ENCODE peak calls at places on chromosomes 2 and 18, in four cellular contexts. One of them, this sample, is unnamed.

GRCh38 chr2:70425682-70426301 is 123.9 kb upstream of the FAM136A start:
- DNase-seq in stimulated activated naive B cell treated with anti-CD40 and anti-IgM and Interleukin-4, amounts not matched to agents 10 μg/mL and 1 μg/mL and 100 μg/mL, for 72 hours: no peak
- DNase-seq in ELR: no peak
- DNase-seq in NCI-H1417 treated with DMSO at 0.1 percent for 48 hours: no peak
- DNase-seq in this sample: no peak

GRCh38 chr2:74227646-74228045 is 29.2 kb downstream of the MTHFD2 start:
- DNase-seq in stimulated activated naive B cell treated with anti-CD40 and anti-IgM and Interleukin-4, amounts not matched to agents 10 μg/mL and 1 μg/mL and 100 μg/mL, for 72 hours: no peak
- DNase-seq in NCI-H1417 treated with DMSO at 0.1 percent for 48 hours: no peak
- DNase-seq in ELR: no peak
- DNase-seq in this sample: no peak

GRCh38 chr2:225117061-225117716 is 74.9 kb upstream of the DOCK10 start:
- DNase-seq in stimulated activated naive B cell treated with anti-CD40 and anti-IgM and Interleukin-4, amounts not matched to agents 10 μg/mL and 1 μg/mL and 100 μg/mL, for 72 hours: no peak
- DNase-seq in NCI-H1417 treated with DMSO at 0.1 percent for 48 hours: no peak
- DNase-seq in ELR: no peak
- DNase-seq in this sample: no peak

GRCh38 chr18:79522451-79523220 is 126.9 kb downstream of the NFATC1 start:
- DNase-seq in ELR: no peak
- DNase-seq in NCI-H1417 treated with DMSO at 0.1 percent for 48 hours: no peak
- DNase-seq in stimulated activated naive B cell treated with anti-CD40 and anti-IgM and Interleukin-4, amounts not matched to agents 10 μg/mL and 1 μg/mL and 100 μg/mL, for 72 hours: peak
- DNase-seq in this sample: no peak

GRCh38 chr2:177296047-177296446 is 31.5 kb upstream of the NFE2L2 start:
- DNase-seq in ELR: peak
- DNase-seq in stimulated activated naive B cell treated with anti-CD40 and anti-IgM and Interleukin-4, amounts not matched to agents 10 μg/mL and 1 μg/mL and 100 μg/mL, for 72 hours: no peak
- DNase-seq in NCI-H1417 treated with DMSO at 0.1 percent for 48 hours: no peak
- DNase-seq in this sample: no peak

GRCh38 chr2:15160201-15160600 is 400.9 kb downstream of the NBAS start:
- DNase-seq in NCI-H1417 treated with DMSO at 0.1 percent for 48 hours: no peak
- DNase-seq in stimulated activated naive B cell treated with anti-CD40 and anti-IgM and Interleukin-4, amounts not matched to agents 10 μg/mL and 1 μg/mL and 100 μg/mL, for 72 hours: no peak
- DNase-seq in ELR: no peak
- DNase-seq in this sample: no peak

GRCh38 chr2:127096280-127096679 is 10.7 kb downstream of the BIN1 start:
- DNase-seq in ELR: no peak
- DNase-seq in stimulated activated naive B cell treated with anti-CD40 and anti-IgM and Interleukin-4, amounts not matched to agents 10 μg/mL and 1 μg/mL and 100 μg/mL, for 72 hours: no peak
- DNase-seq in NCI-H1417 treated with DMSO at 0.1 percent for 48 hours: no peak
- DNase-seq in this sample: no peak

GRCh38 chr2:201319511-201319910 is 37.6 kb downstream of the FLACC1 start:
- DNase-seq in NCI-H1417 treated with DMSO at 0.1 percent for 48 hours: no peak
- DNase-seq in ELR: no peak
- DNase-seq in stimulated activated naive B cell treated with anti-CD40 and anti-IgM and Interleukin-4, amounts not matched to agents 10 μg/mL and 1 μg/mL and 100 μg/mL, for 72 hours: no peak
- DNase-seq in this sample: no peak

GRCh38 chr2:15674637-15675455 is 83.2 kb downstream of the DDX1 start:
- DNase-seq in ELR: no peak
- DNase-seq in stimulated activated naive B cell treated with anti-CD40 and anti-IgM and Interleukin-4, amounts not matched to agents 10 μg/mL and 1 μg/mL and 100 μg/mL, for 72 hours: no peak
- DNase-seq in NCI-H1417 treated with DMSO at 0.1 percent for 48 hours: no peak
- DNase-seq in this sample: no peak

GRCh38 chr18:46250084-46250811 is 146.1 kb downstream of the HAUS1 start:
- DNase-seq in ELR: peak
- DNase-seq in NCI-H1417 treated with DMSO at 0.1 percent for 48 hours: peak
- DNase-seq in stimulated activated naive B cell treated with anti-CD40 and anti-IgM and Interleukin-4, amounts not matched to agents 10 μg/mL and 1 μg/mL and 100 μg/mL, for 72 hours: peak
- DNase-seq in this sample: peak

GRCh38 chr2:29607025-29607424 is 314.4 kb downstream of the ALK start:
- DNase-seq in stimulated activated naive B cell treated with anti-CD40 and anti-IgM and Interleukin-4, amounts not matched to agents 10 μg/mL and 1 μg/mL and 100 μg/mL, for 72 hours: no peak
- DNase-seq in NCI-H1417 treated with DMSO at 0.1 percent for 48 hours: no peak
- DNase-seq in ELR: no peak
- DNase-seq in this sample: no peak

GRCh38 chr2:62055724-62056336 is 140.1 kb upstream of the B3GNT2 start:
- DNase-seq in ELR: peak
- DNase-seq in NCI-H1417 treated with DMSO at 0.1 percent for 48 hours: no peak
- DNase-seq in stimulated activated naive B cell treated with anti-CD40 and anti-IgM and Interleukin-4, amounts not matched to agents 10 μg/mL and 1 μg/mL and 100 μg/mL, for 72 hours: no peak
- DNase-seq in this sample: no peak

GRCh38 chr2:214808961-214809750 is at the start of gene BARD1:
- DNase-seq in ELR: peak
- DNase-seq in stimulated activated naive B cell treated with anti-CD40 and anti-IgM and Interleukin-4, amounts not matched to agents 10 μg/mL and 1 μg/mL and 100 μg/mL, for 72 hours: peak
- DNase-seq in NCI-H1417 treated with DMSO at 0.1 percent for 48 hours: no peak
- DNase-seq in this sample: peak

GRCh38 chr2:30647752-30648442 is 159.3 kb downstream of the CAPN13 start:
- DNase-seq in ELR: no peak
- DNase-seq in stimulated activated naive B cell treated with anti-CD40 and anti-IgM and Interleukin-4, amounts not matched to agents 10 μg/mL and 1 μg/mL and 100 μg/mL, for 72 hours: no peak
- DNase-seq in NCI-H1417 treated with DMSO at 0.1 percent for 48 hours: no peak
- DNase-seq in this sample: no peak

GRCh38 chr2:197360744-197361156 is 50.2 kb upstream of the ANKRD44 start:
- DNase-seq in stimulated activated naive B cell treated with anti-CD40 and anti-IgM and Interleukin-4, amounts not matched to agents 10 μg/mL and 1 μg/mL and 100 μg/mL, for 72 hours: no peak
- DNase-seq in ELR: peak
- DNase-seq in NCI-H1417 treated with DMSO at 0.1 percent for 48 hours: no peak
- DNase-seq in this sample: no peak

GRCh38 chr2:127313359-127313758 is 19.4 kb upstream of the ERCC3 start:
- DNase-seq in ELR: no peak
- DNase-seq in stimulated activated naive B cell treated with anti-CD40 and anti-IgM and Interleukin-4, amounts not matched to agents 10 μg/mL and 1 μg/mL and 100 μg/mL, for 72 hours: peak
- DNase-seq in NCI-H1417 treated with DMSO at 0.1 percent for 48 hours: no peak
- DNase-seq in this sample: no peak

GRCh38 chr2:216319771-216320170 is 52.5 kb downstream of the MARCHF4 start:
- DNase-seq in ELR: peak
- DNase-seq in NCI-H1417 treated with DMSO at 0.1 percent for 48 hours: no peak
- DNase-seq in stimulated activated naive B cell treated with anti-CD40 and anti-IgM and Interleukin-4, amounts not matched to agents 10 μg/mL and 1 μg/mL and 100 μg/mL, for 72 hours: no peak
- DNase-seq in this sample: peak

GRCh38 chr18:45688834-45689233 is 35.1 kb upstream of the SLC14A1 start:
- DNase-seq in ELR: no peak
- DNase-seq in NCI-H1417 treated with DMSO at 0.1 percent for 48 hours: no peak
- DNase-seq in stimulated activated naive B cell treated with anti-CD40 and anti-IgM and Interleukin-4, amounts not matched to agents 10 μg/mL and 1 μg/mL and 100 μg/mL, for 72 hours: peak
- DNase-seq in this sample: no peak

GRCh38 chr2:20986540-20986939 is 57.3 kb downstream of the APOB start:
- DNase-seq in stimulated activated naive B cell treated with anti-CD40 and anti-IgM and Interleukin-4, amounts not matched to agents 10 μg/mL and 1 μg/mL and 100 μg/mL, for 72 hours: no peak
- DNase-seq in ELR: no peak
- DNase-seq in NCI-H1417 treated with DMSO at 0.1 percent for 48 hours: no peak
- DNase-seq in this sample: no peak

GRCh38 chr2:174992886-174993285 is 12.3 kb downstream of the CHN1 start:
- DNase-seq in stimulated activated naive B cell treated with anti-CD40 and anti-IgM and Interleukin-4, amounts not matched to agents 10 μg/mL and 1 μg/mL and 100 μg/mL, for 72 hours: no peak
- DNase-seq in NCI-H1417 treated with DMSO at 0.1 percent for 48 hours: no peak
- DNase-seq in ELR: no peak
- DNase-seq in this sample: no peak

GRCh38 chr18:48295586-48296311 is 113.4 kb downstream of the ZBTB7C start:
- DNase-seq in NCI-H1417 treated with DMSO at 0.1 percent for 48 hours: no peak
- DNase-seq in ELR: peak
- DNase-seq in stimulated activated naive B cell treated with anti-CD40 and anti-IgM and Interleukin-4, amounts not matched to agents 10 μg/mL and 1 μg/mL and 100 μg/mL, for 72 hours: no peak
- DNase-seq in this sample: no peak

GRCh38 chr2:239828192-239828972 is 196.8 kb downstream of the NDUFA10 start:
- DNase-seq in ELR: no peak
- DNase-seq in NCI-H1417 treated with DMSO at 0.1 percent for 48 hours: no peak
- DNase-seq in stimulated activated naive B cell treated with anti-CD40 and anti-IgM and Interleukin-4, amounts not matched to agents 10 μg/mL and 1 μg/mL and 100 μg/mL, for 72 hours: no peak
- DNase-seq in this sample: no peak

GRCh38 chr2:10006248-10007147 is 36.9 kb upstream of the KLF11 start:
- DNase-seq in NCI-H1417 treated with DMSO at 0.1 percent for 48 hours: peak
- DNase-seq in stimulated activated naive B cell treated with anti-CD40 and anti-IgM and Interleukin-4, amounts not matched to agents 10 μg/mL and 1 μg/mL and 100 μg/mL, for 72 hours: no peak
- DNase-seq in ELR: peak
- DNase-seq in this sample: peak

GRCh38 chr2:126970583-126970982 is 71.9 kb downstream of the TEX51 start:
- DNase-seq in ELR: no peak
- DNase-seq in stimulated activated naive B cell treated with anti-CD40 and anti-IgM and Interleukin-4, amounts not matched to agents 10 μg/mL and 1 μg/mL and 100 μg/mL, for 72 hours: no peak
- DNase-seq in NCI-H1417 treated with DMSO at 0.1 percent for 48 hours: no peak
- DNase-seq in this sample: no peak

GRCh38 chr2:15507061-15507460 is 54.1 kb downstream of the NBAS start:
- DNase-seq in NCI-H1417 treated with DMSO at 0.1 percent for 48 hours: no peak
- DNase-seq in stimulated activated naive B cell treated with anti-CD40 and anti-IgM and Interleukin-4, amounts not matched to agents 10 μg/mL and 1 μg/mL and 100 μg/mL, for 72 hours: no peak
- DNase-seq in ELR: no peak
- DNase-seq in this sample: no peak

GRCh38 chr2:17901246-17901645 is 22.8 kb downstream of the KCNS3 start:
- DNase-seq in stimulated activated naive B cell treated with anti-CD40 and anti-IgM and Interleukin-4, amounts not matched to agents 10 μg/mL and 1 μg/mL and 100 μg/mL, for 72 hours: no peak
- DNase-seq in NCI-H1417 treated with DMSO at 0.1 percent for 48 hours: peak
- DNase-seq in ELR: no peak
- DNase-seq in this sample: no peak

GRCh38 chr18:2657788-2658458 is 2.4 kb downstream of the SMCHD1 start:
- DNase-seq in NCI-H1417 treated with DMSO at 0.1 percent for 48 hours: no peak
- DNase-seq in ELR: peak
- DNase-seq in stimulated activated naive B cell treated with anti-CD40 and anti-IgM and Interleukin-4, amounts not matched to agents 10 μg/mL and 1 μg/mL and 100 μg/mL, for 72 hours: no peak
- DNase-seq in this sample: peak

GRCh38 chr2:124034265-124034664 is 9.2 kb downstream of the CNTNAP5 start:
- DNase-seq in ELR: no peak
- DNase-seq in NCI-H1417 treated with DMSO at 0.1 percent for 48 hours: no peak
- DNase-seq in stimulated activated naive B cell treated with anti-CD40 and anti-IgM and Interleukin-4, amounts not matched to agents 10 μg/mL and 1 μg/mL and 100 μg/mL, for 72 hours: no peak
- DNase-seq in this sample: no peak

GRCh38 chr18:59994357-59994756 is 94.6 kb downstream of the PMAIP1 start:
- DNase-seq in ELR: peak
- DNase-seq in stimulated activated naive B cell treated with anti-CD40 and anti-IgM and Interleukin-4, amounts not matched to agents 10 μg/mL and 1 μg/mL and 100 μg/mL, for 72 hours: no peak
- DNase-seq in NCI-H1417 treated with DMSO at 0.1 percent for 48 hours: no peak
- DNase-seq in this sample: no peak

GRCh38 chr2:127576433-127577207 is 41.1 kb downstream of the MYO7B start:
- DNase-seq in stimulated activated naive B cell treated with anti-CD40 and anti-IgM and Interleukin-4, amounts not matched to agents 10 μg/mL and 1 μg/mL and 100 μg/mL, for 72 hours: no peak
- DNase-seq in NCI-H1417 treated with DMSO at 0.1 percent for 48 hours: no peak
- DNase-seq in ELR: peak
- DNase-seq in this sample: peak

GRCh38 chr2:172639823-172640222 is 83.9 kb downstream of the PDK1 start:
- DNase-seq in stimulated activated naive B cell treated with anti-CD40 and anti-IgM and Interleukin-4, amounts not matched to agents 10 μg/mL and 1 μg/mL and 100 μg/mL, for 72 hours: peak
- DNase-seq in NCI-H1417 treated with DMSO at 0.1 percent for 48 hours: no peak
- DNase-seq in ELR: peak
- DNase-seq in this sample: no peak

GRCh38 chr2:69083126-69083733 is 70.3 kb downstream of the ANTXR1 start:
- DNase-seq in NCI-H1417 treated with DMSO at 0.1 percent for 48 hours: no peak
- DNase-seq in ELR: peak
- DNase-seq in stimulated activated naive B cell treated with anti-CD40 and anti-IgM and Interleukin-4, amounts not matched to agents 10 μg/mL and 1 μg/mL and 100 μg/mL, for 72 hours: no peak
- DNase-seq in this sample: no peak

GRCh38 chr2:155223781-155224406 is 525.4 kb downstream of the KCNJ3 start:
- DNase-seq in NCI-H1417 treated with DMSO at 0.1 percent for 48 hours: peak
- DNase-seq in stimulated activated naive B cell treated with anti-CD40 and anti-IgM and Interleukin-4, amounts not matched to agents 10 μg/mL and 1 μg/mL and 100 μg/mL, for 72 hours: no peak
- DNase-seq in ELR: peak
- DNase-seq in this sample: peak

GRCh38 chr2:134771313-134771801 is 52.6 kb upstream of the TMEM163 start:
- DNase-seq in ELR: peak
- DNase-seq in NCI-H1417 treated with DMSO at 0.1 percent for 48 hours: no peak
- DNase-seq in stimulated activated naive B cell treated with anti-CD40 and anti-IgM and Interleukin-4, amounts not matched to agents 10 μg/mL and 1 μg/mL and 100 μg/mL, for 72 hours: no peak
- DNase-seq in this sample: no peak

GRCh38 chr2:238790877-238791276 is 57.0 kb upstream of the TWIST2 start:
- DNase-seq in stimulated activated naive B cell treated with anti-CD40 and anti-IgM and Interleukin-4, amounts not matched to agents 10 μg/mL and 1 μg/mL and 100 μg/mL, for 72 hours: no peak
- DNase-seq in NCI-H1417 treated with DMSO at 0.1 percent for 48 hours: no peak
- DNase-seq in ELR: peak
- DNase-seq in this sample: no peak

GRCh38 chr2:45001629-45002385 is 7.4 kb downstream of the SIX2 start:
- DNase-seq in NCI-H1417 treated with DMSO at 0.1 percent for 48 hours: no peak
- DNase-seq in ELR: no peak
- DNase-seq in stimulated activated naive B cell treated with anti-CD40 and anti-IgM and Interleukin-4, amounts not matched to agents 10 μg/mL and 1 μg/mL and 100 μg/mL, for 72 hours: no peak
- DNase-seq in this sample: no peak

GRCh38 chr2:238226698-238227586 is 12.9 kb downstream of the HES6 start:
- DNase-seq in stimulated activated naive B cell treated with anti-CD40 and anti-IgM and Interleukin-4, amounts not matched to agents 10 μg/mL and 1 μg/mL and 100 μg/mL, for 72 hours: no peak
- DNase-seq in NCI-H1417 treated with DMSO at 0.1 percent for 48 hours: no peak
- DNase-seq in ELR: no peak
- DNase-seq in this sample: no peak

GRCh38 chr2:159497857-159498256 is 118.5 kb downstream of the BAZ2B start:
- DNase-seq in NCI-H1417 treated with DMSO at 0.1 percent for 48 hours: no peak
- DNase-seq in ELR: peak
- DNase-seq in stimulated activated naive B cell treated with anti-CD40 and anti-IgM and Interleukin-4, amounts not matched to agents 10 μg/mL and 1 μg/mL and 100 μg/mL, for 72 hours: no peak
- DNase-seq in this sample: no peak

GRCh38 chr2:100446696-100447095 is 23.6 kb upstream of the NMS start:
- DNase-seq in ELR: peak
- DNase-seq in stimulated activated naive B cell treated with anti-CD40 and anti-IgM and Interleukin-4, amounts not matched to agents 10 μg/mL and 1 μg/mL and 100 μg/mL, for 72 hours: no peak
- DNase-seq in NCI-H1417 treated with DMSO at 0.1 percent for 48 hours: no peak
- DNase-seq in this sample: no peak

GRCh38 chr2:11710210-11710609 is 36.2 kb upstream of the LPIN1 start:
- DNase-seq in NCI-H1417 treated with DMSO at 0.1 percent for 48 hours: no peak
- DNase-seq in ELR: peak
- DNase-seq in stimulated activated naive B cell treated with anti-CD40 and anti-IgM and Interleukin-4, amounts not matched to agents 10 μg/mL and 1 μg/mL and 100 μg/mL, for 72 hours: no peak
- DNase-seq in this sample: peak

This sample was measured in hepatic stellate cell.